ENCODE peak calls at places on chromosomes 11 and 22, in eight cellular contexts. J is GM23248, I is tibial artery, O is neural progenitor cell, E is heart left ventricle, Q is tibial nerve, C is HL-60, N is heart right ventricle. H is an unnamed sample.

GRCh38 chr11:119749006-119749565 is 20.1 kb upstream of the NECTIN1 start:
- DNase-seq in J (no peak), I (no peak), O (no peak), E (no peak), Q (no peak), C (no peak), N (no peak), H (no peak)

GRCh38 chr11:15707194-15707593 is 592.5 kb downstream of the INSC start:
- DNase-seq in J (no peak), I (no peak), O (no peak), E (no peak), Q (no peak), C (no peak), N (no peak), H (no peak)

GRCh38 chr11:25587496-25587895 is 744.4 kb upstream of the ANO3 start:
- DNase-seq in J (no peak), I (no peak), O (no peak), E (no peak), Q (no peak), C (no peak), N (no peak), H (no peak)

GRCh38 chr22:44070029-44070428 is 45.9 kb downstream of the PARVB start:
- DNase-seq in J (no peak), I (no peak), O (no peak), E (no peak), Q (no peak), C (no peak), N (no peak), H (no peak)

GRCh38 chr11:14669499-14669898 is 25.9 kb downstream of the PDE3B start:
- DNase-seq in J (no peak), I (no peak), O (no peak), E (no peak), Q (no peak), C (no peak), N (no peak), H (no peak)

GRCh38 chr11:103988595-103988969 is 47.9 kb upstream of the DDI1 start:
- DNase-seq in J (peak), I (no peak), O (no peak), E (no peak), Q (no peak), C (no peak), N (no peak), H (no peak)

GRCh38 chr11:36352919-36353318 is 56.8 kb downstream of the PRR5L start:
- DNase-seq in J (no peak), I (no peak), O (no peak), E (no peak), Q (no peak), C (no peak), N (no peak), H (no peak)

GRCh38 chr11:8839957-8840945 is 70.7 kb upstream of the AKIP1 start:
- DNase-seq in J (peak), I (no peak), O (peak), E (no peak), Q (no peak), C (no peak), N (no peak), H (no peak)

GRCh38 chr11:876550-876949 is 33.9 kb downstream of the TSPAN4 start:
- DNase-seq in J (peak), I (no peak), O (no peak), E (no peak), Q (no peak), C (no peak), N (peak), H (no peak)

GRCh38 chr22:37231406-37232139 is 12.5 kb downstream of the RAC2 start:
- DNase-seq in J (no peak), I (no peak), O (no peak), E (no peak), Q (no peak), C (no peak), N (no peak), H (no peak)

GRCh38 chr11:40376346-40376745 is 1083.1 kb downstream of the LRRC4C start:
- DNase-seq in J (no peak), I (no peak), O (no peak), E (no peak), Q (no peak), C (no peak), N (no peak), H (no peak)

GRCh38 chr11:35321111-35321510 is 98.2 kb downstream of the SLC1A2 start:
- DNase-seq in J (no peak), I (no peak), O (no peak), E (no peak), Q (no peak), C (no peak), N (no peak), H (no peak)

GRCh38 chr11:8328848-8329330 is 65.2 kb upstream of the LMO1 start:
- DNase-seq in J (peak), I (peak), O (peak), E (peak), Q (peak), C (peak), N (peak), H (peak)

GRCh38 chr11:70862093-70862492 is 390.3 kb downstream of the SHANK2 start:
- DNase-seq in J (no peak), I (no peak), O (peak), E (no peak), Q (no peak), C (no peak), N (no peak), H (no peak)

GRCh38 chr11:82775736-82776346 is 42.2 kb upstream of the FAM181B start:
- DNase-seq in J (peak), I (no peak), O (peak), E (no peak), Q (no peak), C (peak), N (no peak), H (no peak)

GRCh38 chr11:1568451-1568911 is 3.6 kb downstream of the DUSP8 start:
- DNase-seq in J (no peak), I (no peak), O (peak), E (peak), Q (no peak), C (no peak), N (no peak), H (peak)

GRCh38 chr22:41862160-41862529 is 29.2 kb downstream of the SREBF2 start:
- DNase-seq in J (no peak), I (no peak), O (no peak), E (no peak), Q (no peak), C (peak), N (no peak), H (no peak)

GRCh38 chr22:40525250-40525884 is 111.2 kb downstream of the MRTFA start:
- DNase-seq in J (peak), I (no peak), O (peak), E (peak), Q (no peak), C (peak), N (peak), H (no peak)

GRCh38 chr11:118217575-118217974 is 7.2 kb downstream of the JAML start:
- DNase-seq in J (no peak), I (no peak), O (no peak), E (no peak), Q (no peak), C (no peak), N (no peak), H (no peak)

GRCh38 chr11:130415719-130416536 is 12.5 kb downstream of the ADAMTS8 start:
- DNase-seq in J (no peak), I (no peak), O (no peak), E (no peak), Q (no peak), C (no peak), N (no peak), H (no peak)

GRCh38 chr11:72521672-72522071 is 87.3 kb upstream of the CLPB start:
- DNase-seq in J (no peak), I (no peak), O (no peak), E (no peak), Q (no peak), C (no peak), N (no peak), H (no peak)
- H3K27ac ChIP-seq in J (no peak), I (no peak), O (no peak), E (no peak), Q (no peak), C (no peak), N (no peak), H (no peak)

DNA sequence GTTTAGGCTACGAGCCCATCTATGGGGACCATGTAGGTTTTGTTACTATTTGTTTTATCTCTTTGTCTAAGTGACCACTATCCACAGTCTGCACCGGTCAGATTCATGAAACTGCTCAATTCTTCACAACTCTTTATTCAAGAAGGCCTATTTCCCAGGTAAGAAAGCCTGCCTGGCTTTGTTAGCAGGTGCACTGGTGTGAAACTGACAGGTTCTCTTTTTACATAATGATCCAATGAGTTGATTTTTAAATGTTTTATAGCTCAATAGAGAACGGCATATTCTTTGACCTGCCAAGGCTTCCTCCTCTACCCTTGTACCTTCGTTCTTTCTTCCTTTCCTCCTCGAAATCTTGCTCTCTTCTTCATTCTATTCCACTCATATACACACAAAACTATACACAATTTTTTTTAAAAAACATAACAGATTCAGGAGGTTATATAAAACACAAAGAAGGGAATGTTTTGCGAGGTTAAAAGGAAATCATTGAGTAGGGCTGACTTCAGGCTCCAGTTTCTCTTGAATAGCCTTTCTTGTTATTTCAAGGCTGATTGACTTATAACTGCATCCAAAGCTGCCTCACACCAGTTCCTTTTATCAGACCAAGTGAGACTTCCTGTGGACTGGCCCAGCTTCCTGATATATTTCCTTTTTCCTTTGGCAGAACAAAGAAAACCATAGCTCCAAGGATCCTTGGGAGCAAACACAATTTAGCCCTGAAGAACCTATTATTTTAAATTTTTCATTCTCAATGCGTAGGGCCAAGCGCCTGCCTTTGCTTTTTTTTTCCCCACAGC is 11.4 kb downstream of the FLI1 start:
- DNase-seq in J (no peak), I (no peak), O (no peak), E (no peak), Q (no peak), C (no peak), N (no peak), H (no peak)
- H3K27ac ChIP-seq in J (no peak), I (no peak), O (no peak), E (peak), Q (no peak), C (peak), N (no peak), H (no peak)

GRCh38 chr11:134043821-134044420 is 25.0 kb upstream of the JAM3 start:
- DNase-seq in J (no peak), I (no peak), O (no peak), E (no peak), Q (no peak), C (no peak), N (no peak), H (no peak)
- H3K27ac ChIP-seq in J (no peak), I (no peak), O (no peak), E (no peak), Q (no peak), C (no peak), N (no peak), H (peak)

GRCh38 chr11:69301491-69302401 is 7.8 kb downstream of the MYEOV start:
- DNase-seq in J (peak), I (no peak), O (no peak), E (peak), Q (no peak), C (no peak), N (no peak), H (no peak)
- H3K27ac ChIP-seq in J (peak), I (peak), O (no peak), E (no peak), Q (no peak), C (no peak), N (no peak), H (no peak)

GRCh38 chr11:116787436-116787785 is 412 bp downstream of the ZPR1 start:
- DNase-seq in J (peak), I (no peak), O (no peak), E (no peak), Q (no peak), C (no peak), N (no peak), H (no peak)

GRCh38 chr11:116788534-116788933 is 711 bp upstream of the ZPR1 start:
- DNase-seq in J (no peak), I (no peak), O (no peak), E (no peak), Q (no peak), C (no peak), N (no peak), H (no peak)

GRCh38 chr11:116786360-116786759 is 1.5 kb downstream of the ZPR1 start:
- DNase-seq in J (no peak), I (no peak), O (no peak), E (no peak), Q (no peak), C (no peak), N (no peak), H (no peak)

GRCh38 chr11:116786966-116787365 is 857 bp downstream of the ZPR1 start:
- DNase-seq in J (no peak), I (no peak), O (no peak), E (no peak), Q (no peak), C (no peak), N (no peak), H (no peak)

GRCh38 chr11:116787786-116788486 is at the start of gene ZPR1:
- DNase-seq in J (peak), I (peak), O (peak), E (peak), Q (peak), C (peak), N (peak), H (peak)
- H3K27ac ChIP-seq in J (peak), I (peak), O (no peak), E (peak), Q (peak), C (peak), N (peak), H (peak)

GRCh38 chr11:94183886-94184264 is 55.2 kb downstream of the PANX1 start:
- DNase-seq in J (peak), I (no peak), O (peak), E (peak), Q (peak), C (peak), N (peak), H (peak)

GRCh38 chr11:94184861-94185260 is 56.2 kb downstream of the PANX1 start:
- DNase-seq in J (peak), I (no peak), O (no peak), E (no peak), Q (no peak), C (no peak), N (no peak), H (no peak)

GRCh38 chr11:94183251-94183885 is 54.7 kb downstream of the PANX1 start:
- DNase-seq in J (no peak), I (no peak), O (no peak), E (no peak), Q (no peak), C (no peak), N (no peak), H (no peak)

GRCh38 chr11:94185387-94186084 is 56.9 kb downstream of the PANX1 start:
- DNase-seq in J (peak), I (no peak), O (no peak), E (no peak), Q (no peak), C (no peak), N (no peak), H (no peak)

GRCh38 chr11:94184362-94184761 is 55.7 kb downstream of the PANX1 start:
- DNase-seq in J (no peak), I (no peak), O (no peak), E (no peak), Q (no peak), C (no peak), N (no peak), H (no peak)
- H3K27ac ChIP-seq in J (peak), I (no peak), O (no peak), E (no peak), Q (no peak), C (no peak), N (no peak), H (no peak)

GRCh38 chr11:128688896-128689546 is 4.9 kb upstream of the FLI1 start:
- DNase-seq in J (no peak), I (no peak), O (peak), E (no peak), Q (no peak), C (no peak), N (no peak), H (no peak)
- H3K27ac ChIP-seq in J (no peak), I (no peak), O (no peak), E (no peak), Q (no peak), C (no peak), N (no peak), H (no peak)

DNA sequence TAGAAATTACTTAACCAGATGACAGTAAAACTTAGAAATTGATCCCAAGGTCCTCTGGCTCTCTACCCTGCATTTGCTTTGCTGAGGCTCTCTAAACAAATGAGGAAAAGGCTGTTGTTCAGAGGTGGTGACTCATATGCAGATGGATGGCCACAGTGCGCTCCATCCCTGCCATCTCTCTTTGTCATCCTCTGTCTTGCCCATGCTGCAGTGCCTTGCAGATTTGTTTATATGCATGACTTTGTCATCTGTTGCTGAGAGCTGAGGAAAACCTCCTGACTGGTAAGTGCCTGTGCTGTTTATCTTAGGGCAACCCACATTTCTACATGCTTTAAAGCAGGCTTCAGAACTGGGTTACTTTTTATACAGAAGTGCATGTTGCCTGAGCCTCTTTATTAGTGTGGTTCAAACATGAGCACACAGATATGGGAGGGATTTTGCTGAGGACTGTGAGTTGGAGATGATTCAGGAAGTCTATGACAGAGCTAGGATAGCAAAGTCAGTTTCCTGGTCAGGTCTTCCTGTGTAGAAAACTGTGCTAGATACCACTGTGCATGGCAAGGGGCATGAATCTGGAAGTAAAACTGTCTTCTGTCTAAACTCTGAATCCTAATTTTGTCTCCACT is 57.4 kb downstream of the JAM3 start:
- DNase-seq in J (peak), I (no peak), O (no peak), E (no peak), Q (no peak), C (no peak), N (no peak), H (no peak)
- H3K27ac ChIP-seq in J (peak), I (peak), O (no peak), E (no peak), Q (no peak), C (no peak), N (no peak), H (peak)

DNA sequence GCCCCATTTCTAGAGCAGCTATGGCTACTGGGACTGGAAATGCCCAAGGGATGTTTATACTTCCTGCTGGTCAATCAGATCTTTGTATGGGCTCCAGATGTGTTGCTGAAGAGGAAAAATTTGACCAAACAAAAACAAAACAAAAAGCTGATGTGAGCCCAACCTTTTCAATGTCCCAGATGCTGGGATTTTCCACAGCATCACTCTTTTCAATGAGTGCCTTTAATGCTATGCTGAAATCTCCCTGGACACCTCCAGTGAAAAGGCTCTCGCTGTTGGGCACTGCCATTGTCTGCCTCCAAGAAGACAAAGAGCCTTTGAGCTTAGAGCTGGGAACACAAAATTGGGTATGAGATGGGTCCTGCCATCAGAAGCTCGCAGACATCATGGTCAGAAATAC is 671.9 kb downstream of the NTM start:
- DNase-seq in J (no peak), I (no peak), O (peak), E (no peak), Q (no peak), C (no peak), N (no peak), H (no peak)
- H3K27ac ChIP-seq in J (no peak), I (no peak), O (no peak), E (no peak), Q (no peak), C (no peak), N (no peak), H (peak)